ENCODE peak calls at places on chromosomes 4 and X, in ten cellular contexts. One of them, this sample, is unnamed.

GRCh38 chr4:105937759-105938158 is 42.5 kb downstream of the NPNT start:
- DNase-seq in DMS 273 treated with DMSO at 0.1 percent for 48 hours: no peak
- DNase-seq in GM18507: no peak
- DNase-seq in head of caudate nucleus: no peak
- DNase-seq in activated T-cell treated with anti-CD3 and anti-CD28 coated beads, Interleukin-2, amount 50 U/mL, for 1 hour: no peak
- DNase-seq in astrocyte of the hippocampus: no peak
- DNase-seq in EL: no peak
- DNase-seq in cardiac muscle cell: no peak
- DNase-seq in right lobe of liver: no peak
- DNase-seq in kidney epithelial cell: no peak
- DNase-seq in this sample: no peak

GRCh38 chrX:32155044-32155638 is 1056.2 kb downstream of the DMD start:
- DNase-seq in head of caudate nucleus: peak
- DNase-seq in kidney epithelial cell: no peak
- DNase-seq in cardiac muscle cell: peak
- DNase-seq in EL: no peak
- DNase-seq in astrocyte of the hippocampus: peak
- DNase-seq in activated T-cell treated with anti-CD3 and anti-CD28 coated beads, Interleukin-2, amount 50 U/mL, for 1 hour: no peak
- DNase-seq in right lobe of liver: no peak
- DNase-seq in DMS 273 treated with DMSO at 0.1 percent for 48 hours: no peak
- DNase-seq in GM18507: no peak
- DNase-seq in this sample: no peak

GRCh38 chr4:83258463-83258862 is 26.1 kb downstream of the COQ2 start:
- DNase-seq in kidney epithelial cell: no peak
- DNase-seq in astrocyte of the hippocampus: no peak
- DNase-seq in EL: no peak
- DNase-seq in right lobe of liver: no peak
- DNase-seq in cardiac muscle cell: no peak
- DNase-seq in activated T-cell treated with anti-CD3 and anti-CD28 coated beads, Interleukin-2, amount 50 U/mL, for 1 hour: no peak
- DNase-seq in head of caudate nucleus: no peak
- DNase-seq in DMS 273 treated with DMSO at 0.1 percent for 48 hours: no peak
- DNase-seq in GM18507: no peak
- DNase-seq in this sample: no peak

GRCh38 chrX:106286053-106286650 is 118.0 kb downstream of the PWWP3B start:
- DNase-seq in head of caudate nucleus: no peak
- DNase-seq in GM18507: no peak
- DNase-seq in DMS 273 treated with DMSO at 0.1 percent for 48 hours: no peak
- DNase-seq in kidney epithelial cell: peak
- DNase-seq in activated T-cell treated with anti-CD3 and anti-CD28 coated beads, Interleukin-2, amount 50 U/mL, for 1 hour: no peak
- DNase-seq in EL: no peak
- DNase-seq in astrocyte of the hippocampus: no peak
- DNase-seq in cardiac muscle cell: no peak
- DNase-seq in right lobe of liver: no peak
- DNase-seq in this sample: no peak

GRCh38 chr4:186554890-186555827 is at the start of gene MTNR1A:
- DNase-seq in EL: peak
- DNase-seq in activated T-cell treated with anti-CD3 and anti-CD28 coated beads, Interleukin-2, amount 50 U/mL, for 1 hour: no peak
- DNase-seq in head of caudate nucleus: no peak
- DNase-seq in DMS 273 treated with DMSO at 0.1 percent for 48 hours: no peak
- DNase-seq in GM18507: no peak
- DNase-seq in right lobe of liver: no peak
- DNase-seq in kidney epithelial cell: no peak
- DNase-seq in astrocyte of the hippocampus: peak
- DNase-seq in cardiac muscle cell: peak
- DNase-seq in this sample: no peak

GRCh38 chr4:7361256-7361655 is 73.5 kb downstream of the PSAPL1 start:
- DNase-seq in kidney epithelial cell: no peak
- DNase-seq in head of caudate nucleus: peak
- DNase-seq in astrocyte of the hippocampus: no peak
- DNase-seq in DMS 273 treated with DMSO at 0.1 percent for 48 hours: no peak
- DNase-seq in activated T-cell treated with anti-CD3 and anti-CD28 coated beads, Interleukin-2, amount 50 U/mL, for 1 hour: no peak
- DNase-seq in right lobe of liver: no peak
- DNase-seq in EL: no peak
- DNase-seq in cardiac muscle cell: peak
- DNase-seq in GM18507: no peak
- DNase-seq in this sample: no peak

GRCh38 chr4:185004562-185005208 is 13.6 kb upstream of the HELT start:
- DNase-seq in kidney epithelial cell: no peak
- DNase-seq in cardiac muscle cell: peak
- DNase-seq in right lobe of liver: no peak
- DNase-seq in astrocyte of the hippocampus: peak
- DNase-seq in DMS 273 treated with DMSO at 0.1 percent for 48 hours: no peak
- DNase-seq in activated T-cell treated with anti-CD3 and anti-CD28 coated beads, Interleukin-2, amount 50 U/mL, for 1 hour: no peak
- DNase-seq in EL: no peak
- DNase-seq in head of caudate nucleus: peak
- DNase-seq in GM18507: no peak
- DNase-seq in this sample: peak

GRCh38 chrX:40151211-40152172 is 53.7 kb upstream of the BCOR start:
- DNase-seq in astrocyte of the hippocampus: no peak
- DNase-seq in activated T-cell treated with anti-CD3 and anti-CD28 coated beads, Interleukin-2, amount 50 U/mL, for 1 hour: no peak
- DNase-seq in EL: no peak
- DNase-seq in cardiac muscle cell: peak
- DNase-seq in GM18507: no peak
- DNase-seq in kidney epithelial cell: no peak
- DNase-seq in DMS 273 treated with DMSO at 0.1 percent for 48 hours: no peak
- DNase-seq in head of caudate nucleus: no peak
- DNase-seq in right lobe of liver: peak
- DNase-seq in this sample: no peak

This sample was measured in M059J.